ENCODE peak calls at places on chromosomes 7 and 10, in ten cellular contexts. O is mesothelial cell of epicardium, L is thyroid gland, J is NCI-H1105, C is endothelial cell, B is amniotic stem cell, E is kidney epithelial cell, G is AG04450, X is NCI-H1417, S is epithelial cell of proximal tubule. F is an unnamed sample.

GRCh38 chr10:48480397-48481374 is 124.2 kb downstream of the ARHGAP22 start:
- DNase-seq in O (no peak), J (no peak), G (no peak), X (no peak), L (no peak), E (no peak), S (no peak), C (no peak), B (no peak), F (no peak)

GRCh38 chr10:82591421-82591820 is 716.4 kb downstream of the NRG3 start:
- DNase-seq in E (no peak), S (no peak), G (no peak), B (no peak), O (no peak), J (no peak), L (no peak), X (no peak), C (no peak), F (no peak)

GRCh38 chr7:48101880-48102448 is 12.9 kb downstream of the UPP1 start:
- DNase-seq in C (no peak), S (no peak), O (no peak), E (no peak), J (no peak), X (peak), B (no peak), G (no peak), L (no peak), F (no peak)

GRCh38 chr10:87721781-87722180 is 62.1 kb downstream of the PAPSS2 start:
- DNase-seq in C (no peak), J (no peak), X (no peak), B (no peak), E (no peak), S (no peak), L (no peak), G (no peak), O (no peak), F (no peak)

GRCh38 chr10:102535481-102536147 is 31.8 kb downstream of the SUFU start:
- DNase-seq in B (no peak), E (no peak), C (no peak), X (no peak), G (no peak), L (no peak), J (no peak), O (no peak), S (no peak), F (no peak)

GRCh38 chr10:24642921-24643678 is 80.6 kb downstream of the ARHGAP21 start:
- DNase-seq in X (peak), B (peak), L (no peak), E (peak), S (peak), J (peak), C (peak), G (peak), O (no peak), F (peak)

GRCh38 chr7:81467964-81468363 is 301.9 kb downstream of the HGF start:
- DNase-seq in L (no peak), S (no peak), C (no peak), G (no peak), O (no peak), J (no peak), B (no peak), X (no peak), E (no peak), F (no peak)

GRCh38 chr10:11761431-11761830 is 19.2 kb downstream of the ECHDC3 start:
- DNase-seq in X (no peak), E (no peak), L (no peak), G (no peak), O (no peak), B (no peak), C (no peak), J (no peak), S (no peak), F (no peak)

GRCh38 chr7:105133986-105134655 is 120.1 kb downstream of the KMT2E start:
- DNase-seq in E (no peak), B (no peak), S (no peak), O (no peak), L (no peak), X (no peak), J (no peak), C (no peak), G (no peak), F (no peak)

GRCh38 chr10:323651-324293 is 188.5 kb downstream of the ZMYND11 start:
- DNase-seq in X (no peak), S (peak), L (peak), G (peak), B (peak), C (no peak), E (peak), J (no peak), O (no peak), F (no peak)

GRCh38 chr10:100025528-100026070 is 15.9 kb upstream of the DNMBP start:
- DNase-seq in B (no peak), O (no peak), L (peak), J (peak), X (peak), E (no peak), S (no peak), G (no peak), C (no peak), F (peak)

GRCh38 chr7:18541189-18541870 is 45.8 kb downstream of the HDAC9 start:
- DNase-seq in B (no peak), J (no peak), L (peak), E (peak), O (no peak), C (no peak), S (peak), X (no peak), G (no peak), F (peak)

GRCh38 chr7:33933611-33934281 is 28.4 kb downstream of the BMPER start:
- DNase-seq in L (no peak), G (no peak), C (no peak), B (peak), E (peak), X (no peak), O (no peak), S (peak), J (no peak), F (no peak)

GRCh38 chr10:14945097-14945496 is 8.8 kb downstream of the DCLRE1C start:
- DNase-seq in X (no peak), O (no peak), G (no peak), S (no peak), J (no peak), C (no peak), B (no peak), L (no peak), E (no peak), F (no peak)

GRCh38 chr7:26153246-26153822 is 1.3 kb downstream of the NFE2L3 start:
- DNase-seq in X (no peak), E (no peak), L (no peak), S (no peak), B (no peak), J (no peak), C (no peak), G (no peak), O (no peak), F (peak)

GRCh38 chr7:106757846-106758245 is 96.9 kb upstream of the CCDC71L start:
- DNase-seq in C (no peak), L (peak), X (peak), O (no peak), G (no peak), E (no peak), S (no peak), J (peak), B (no peak), F (no peak)

GRCh38 chr7:2115739-2116065 is 117.0 kb downstream of the MAD1L1 start:
- DNase-seq in O (no peak), L (no peak), G (no peak), J (no peak), X (no peak), B (no peak), E (no peak), S (no peak), C (no peak), F (no peak)

GRCh38 chr10:107899075-107899474 is 734.6 kb upstream of the SORCS1 start:
- DNase-seq in O (no peak), C (peak), J (no peak), G (no peak), L (no peak), B (no peak), E (no peak), S (no peak), X (no peak), F (no peak)

GRCh38 chr7:111126987-111127386 is 36.1 kb downstream of the LRRN3 start:
- DNase-seq in C (no peak), B (no peak), G (no peak), O (no peak), S (no peak), E (no peak), J (no peak), X (no peak), L (no peak), F (no peak)

GRCh38 chr10:13437026-13437555 is 89.0 kb upstream of the SEPHS1 start:
- DNase-seq in E (no peak), J (no peak), G (no peak), C (no peak), S (peak), O (no peak), B (no peak), L (no peak), X (no peak), F (no peak)

GRCh38 chr7:140966561-140967234 is 42.0 kb upstream of the BRAF start:
- DNase-seq in G (no peak), X (no peak), C (no peak), B (no peak), L (no peak), J (no peak), E (no peak), S (no peak), O (no peak), F (no peak)

GRCh38 chr7:70334295-70334694 is 736.0 kb downstream of the AUTS2 start:
- DNase-seq in B (no peak), X (no peak), J (no peak), C (no peak), G (no peak), L (no peak), S (no peak), O (no peak), E (no peak), F (no peak)

GRCh38 chr7:140667476-140667875 is 5.3 kb upstream of the ADCK2 start:
- DNase-seq in L (no peak), G (no peak), O (no peak), C (no peak), S (no peak), J (no peak), E (no peak), X (no peak), B (no peak), F (no peak)

GRCh38 chr10:111956841-111957240 is 226.7 kb downstream of the GPAM start:
- DNase-seq in B (no peak), L (no peak), S (no peak), G (no peak), C (no peak), O (no peak), X (no peak), E (no peak), J (no peak), F (no peak)

GRCh38 chr7:139620676-139621344 is 97.3 kb downstream of the CLEC2L start:
- DNase-seq in S (no peak), C (peak), O (no peak), J (peak), E (no peak), G (no peak), L (peak), X (peak), B (no peak), F (peak)

GRCh38 chr10:112791447-112791846 is 158.6 kb upstream of the TCF7L2 start:
- DNase-seq in X (no peak), L (no peak), E (no peak), G (no peak), C (no peak), S (no peak), J (no peak), B (no peak), O (no peak), F (no peak)

GRCh38 chr10:127889605-127890195 is 3.0 kb downstream of the CLRN3 start:
- DNase-seq in L (no peak), J (no peak), X (no peak), C (no peak), S (no peak), O (no peak), B (no peak), G (no peak), E (peak), F (no peak)

GRCh38 chr10:46547331-46547880 is 9.1 kb downstream of the GPRIN2 start:
- DNase-seq in J (no peak), O (peak), S (no peak), L (no peak), B (no peak), X (no peak), G (no peak), C (peak), E (no peak), F (no peak)

GRCh38 chr10:103806376-103807320 is 48.7 kb downstream of the SH3PXD2A start:
- DNase-seq in E (no peak), J (no peak), G (no peak), C (no peak), O (no peak), X (no peak), S (no peak), B (no peak), L (no peak), F (no peak)

GRCh38 chr7:100632951-100633717 is 8.2 kb downstream of the TFR2 start:
- DNase-seq in G (no peak), C (peak), O (no peak), E (no peak), L (peak), X (peak), B (no peak), S (no peak), J (peak), F (peak)

GRCh38 chr10:133141144-133141962 is 18.7 kb upstream of the KNDC1 start:
- DNase-seq in L (no peak), E (no peak), C (no peak), S (no peak), B (no peak), G (no peak), X (no peak), J (no peak), O (no peak), F (no peak)

GRCh38 chr10:5510281-5511072 is 11.1 kb upstream of the CALML5 start:
- DNase-seq in O (no peak), L (no peak), G (no peak), E (no peak), J (no peak), B (no peak), X (no peak), S (no peak), C (no peak), F (no peak)

GRCh38 chr10:103277713-103278299 is 868 bp downstream of the INA start:
- DNase-seq in J (no peak), G (no peak), L (no peak), B (no peak), C (no peak), E (no peak), X (peak), O (no peak), S (no peak), F (no peak)

GRCh38 chr10:131053192-131053591 is 258.3 kb downstream of the TCERG1L start:
- DNase-seq in E (no peak), G (no peak), S (no peak), C (no peak), J (no peak), L (no peak), O (no peak), X (no peak), B (no peak), F (no peak)

GRCh38 chr10:106424076-106424475 is 740.4 kb downstream of the SORCS1 start:
- DNase-seq in G (peak), C (no peak), E (no peak), B (peak), S (no peak), X (no peak), J (no peak), L (no peak), O (no peak), F (no peak)

GRCh38 chr10:128047337-128047736 is 78.9 kb downstream of the MKI67 start:
- DNase-seq in J (no peak), L (peak), O (no peak), X (no peak), B (no peak), E (peak), C (peak), G (no peak), S (peak), F (no peak)

GRCh38 chr7:44486693-44487092 is 3.8 kb downstream of the NUDCD3 start:
- DNase-seq in E (no peak), J (no peak), B (no peak), O (no peak), X (no peak), S (peak), G (no peak), L (no peak), C (no peak), F (no peak)

GRCh38 chr10:18504161-18504560 is 147.2 kb downstream of the NSUN6 start:
- DNase-seq in G (no peak), O (no peak), E (no peak), L (no peak), X (no peak), B (no peak), S (no peak), J (no peak), C (no peak), F (no peak)